ENCODE peak calls at places on chromosomes 12 and 14, in five cellular contexts. One of them, this sample, is unnamed.

GRCh38 chr12:76032043-76032981 is 736 bp upstream of the PHLDA1 start:
- DNase-seq in AG10803: peak
- DNase-seq in body of pancreas: peak
- DNase-seq in fibroblast of villous mesenchyme: peak
- DNase-seq in IMR-90: peak
- DNase-seq in this sample: peak

GRCh38 chr12:123028475-123028874 is 48.0 kb downstream of the ARL6IP4 start:
- DNase-seq in AG10803: no peak
- DNase-seq in body of pancreas: no peak
- DNase-seq in fibroblast of villous mesenchyme: no peak
- DNase-seq in IMR-90: no peak
- DNase-seq in this sample: no peak

GRCh38 chr12:79715308-79715707 is 24.5 kb upstream of the PAWR start:
- DNase-seq in AG10803: no peak
- DNase-seq in body of pancreas: no peak
- DNase-seq in fibroblast of villous mesenchyme: no peak
- DNase-seq in IMR-90: no peak
- DNase-seq in this sample: no peak

GRCh38 chr12:99029502-99030271 is 384.6 kb downstream of the APAF1 start:
- DNase-seq in AG10803: no peak
- DNase-seq in body of pancreas: peak
- DNase-seq in fibroblast of villous mesenchyme: no peak
- DNase-seq in IMR-90: no peak
- DNase-seq in this sample: no peak

GRCh38 chr14:59022144-59022543 is 166.3 kb upstream of the DAAM1 start:
- DNase-seq in AG10803: no peak
- DNase-seq in body of pancreas: no peak
- DNase-seq in fibroblast of villous mesenchyme: no peak
- DNase-seq in IMR-90: no peak
- DNase-seq in this sample: no peak

GRCh38 chr14:78029471-78030372 is 140.5 kb upstream of the NRXN3 start:
- DNase-seq in AG10803: no peak
- DNase-seq in body of pancreas: no peak
- DNase-seq in fibroblast of villous mesenchyme: no peak
- DNase-seq in IMR-90: no peak
- DNase-seq in this sample: no peak

GRCh38 chr12:1488908-1489381 is 105.4 kb downstream of the FBXL14 start:
- DNase-seq in AG10803: peak
- DNase-seq in body of pancreas: no peak
- DNase-seq in fibroblast of villous mesenchyme: peak
- DNase-seq in IMR-90: peak
- DNase-seq in this sample: peak

GRCh38 chr12:52906049-52906645 is 1.3 kb upstream of the KRT8 start:
- DNase-seq in AG10803: no peak
- DNase-seq in body of pancreas: no peak
- DNase-seq in fibroblast of villous mesenchyme: no peak
- DNase-seq in IMR-90: no peak
- DNase-seq in this sample: no peak

GRCh38 chr12:108341356-108341755 is 2.2 kb upstream of the CMKLR1 start:
- DNase-seq in AG10803: no peak
- DNase-seq in body of pancreas: no peak
- DNase-seq in fibroblast of villous mesenchyme: no peak
- DNase-seq in IMR-90: no peak
- DNase-seq in this sample: no peak

GRCh38 chr12:110746550-110746949 is 3.9 kb upstream of the PPP1CC start:
- DNase-seq in AG10803: no peak
- DNase-seq in body of pancreas: no peak
- DNase-seq in fibroblast of villous mesenchyme: no peak
- DNase-seq in IMR-90: no peak
- DNase-seq in this sample: no peak

GRCh38 chr12:96235497-96235826 is 41.3 kb downstream of the ELK3 start:
- DNase-seq in AG10803: no peak
- DNase-seq in body of pancreas: no peak
- DNase-seq in fibroblast of villous mesenchyme: no peak
- DNase-seq in IMR-90: no peak
- DNase-seq in this sample: no peak

GRCh38 chr12:21992823-21993222 is 51.6 kb upstream of the ABCC9 start:
- DNase-seq in AG10803: no peak
- DNase-seq in body of pancreas: no peak
- DNase-seq in fibroblast of villous mesenchyme: peak
- DNase-seq in IMR-90: no peak
- DNase-seq in this sample: no peak

GRCh38 chr12:92107094-92107493 is 38.6 kb downstream of the BTG1 start:
- DNase-seq in AG10803: no peak
- DNase-seq in body of pancreas: no peak
- DNase-seq in fibroblast of villous mesenchyme: no peak
- DNase-seq in IMR-90: no peak
- DNase-seq in this sample: no peak

GRCh38 chr14:56187736-56188135 is 69.5 kb downstream of the PELI2 start:
- DNase-seq in AG10803: no peak
- DNase-seq in body of pancreas: no peak
- DNase-seq in fibroblast of villous mesenchyme: no peak
- DNase-seq in IMR-90: no peak
- DNase-seq in this sample: no peak

GRCh38 chr12:63313139-63313538 is 162.1 kb upstream of the AVPR1A start:
- DNase-seq in AG10803: no peak
- DNase-seq in body of pancreas: no peak
- DNase-seq in fibroblast of villous mesenchyme: no peak
- DNase-seq in IMR-90: no peak
- DNase-seq in this sample: no peak

GRCh38 chr14:92615451-92615850 is 101.9 kb downstream of the RIN3 start:
- DNase-seq in AG10803: no peak
- DNase-seq in body of pancreas: no peak
- DNase-seq in fibroblast of villous mesenchyme: no peak
- DNase-seq in IMR-90: no peak
- DNase-seq in this sample: no peak

GRCh38 chr14:50820786-50821185 is 10.2 kb downstream of the NIN start:
- DNase-seq in AG10803: no peak
- DNase-seq in body of pancreas: no peak
- DNase-seq in fibroblast of villous mesenchyme: no peak
- DNase-seq in IMR-90: no peak
- DNase-seq in this sample: no peak

GRCh38 chr14:71942904-71943694 is 10.9 kb downstream of the RGS6 start:
- DNase-seq in AG10803: no peak
- DNase-seq in body of pancreas: no peak
- DNase-seq in fibroblast of villous mesenchyme: no peak
- DNase-seq in IMR-90: no peak
- DNase-seq in this sample: no peak

GRCh38 chr12:3097836-3098235 is 20.7 kb downstream of the TSPAN9 start:
- DNase-seq in AG10803: no peak
- DNase-seq in body of pancreas: no peak
- DNase-seq in fibroblast of villous mesenchyme: no peak
- DNase-seq in IMR-90: no peak
- DNase-seq in this sample: no peak

GRCh38 chr12:131833896-131834641 is 5.9 kb downstream of the MMP17 start:
- DNase-seq in AG10803: no peak
- DNase-seq in body of pancreas: no peak
- DNase-seq in fibroblast of villous mesenchyme: peak
- DNase-seq in IMR-90: peak
- DNase-seq in this sample: peak

GRCh38 chr14:69459122-69459521 is 25.4 kb upstream of the PLEKHD1 start:
- DNase-seq in AG10803: no peak
- DNase-seq in body of pancreas: no peak
- DNase-seq in fibroblast of villous mesenchyme: no peak
- DNase-seq in IMR-90: no peak
- DNase-seq in this sample: no peak

GRCh38 chr14:69460093-69460701 is 24.3 kb upstream of the PLEKHD1 start:
- DNase-seq in AG10803: peak
- DNase-seq in body of pancreas: peak
- DNase-seq in fibroblast of villous mesenchyme: peak
- DNase-seq in IMR-90: peak
- DNase-seq in this sample: peak

GRCh38 chr14:69464379-69464778 is 20.1 kb upstream of the PLEKHD1 start:
- DNase-seq in AG10803: no peak
- DNase-seq in body of pancreas: no peak
- DNase-seq in fibroblast of villous mesenchyme: peak
- DNase-seq in IMR-90: peak
- DNase-seq in this sample: peak

GRCh38 chr14:69464829-69465228 is 19.7 kb upstream of the PLEKHD1 start:
- DNase-seq in AG10803: peak
- DNase-seq in body of pancreas: no peak
- DNase-seq in fibroblast of villous mesenchyme: peak
- DNase-seq in IMR-90: peak
- DNase-seq in this sample: peak
- H3K4me3 ChIP-seq in AG10803: no peak
- H3K4me3 ChIP-seq in body of pancreas: no peak
- H3K4me3 ChIP-seq in fibroblast of villous mesenchyme: no peak
- H3K4me3 ChIP-seq in IMR-90: no peak
- H3K4me3 ChIP-seq in this sample: no peak

GRCh38 chr14:105485720-105486332 is 860 bp upstream of the CRIP1 start:
- DNase-seq in AG10803: no peak
- DNase-seq in body of pancreas: peak
- DNase-seq in fibroblast of villous mesenchyme: no peak
- DNase-seq in IMR-90: no peak
- DNase-seq in this sample: no peak
- H3K4me3 ChIP-seq in AG10803: no peak
- H3K4me3 ChIP-seq in body of pancreas: no peak
- H3K4me3 ChIP-seq in fibroblast of villous mesenchyme: no peak
- H3K4me3 ChIP-seq in IMR-90: no peak
- H3K4me3 ChIP-seq in this sample: no peak

GRCh38 chr12:44847888-44848770 is 28.0 kb downstream of the NELL2 start:
- DNase-seq in AG10803: no peak
- DNase-seq in body of pancreas: no peak
- DNase-seq in fibroblast of villous mesenchyme: no peak
- DNase-seq in IMR-90: no peak
- DNase-seq in this sample: no peak
- H3K4me3 ChIP-seq in AG10803: no peak
- H3K4me3 ChIP-seq in body of pancreas: no peak
- H3K4me3 ChIP-seq in fibroblast of villous mesenchyme: no peak
- H3K4me3 ChIP-seq in IMR-90: no peak
- H3K4me3 ChIP-seq in this sample: no peak

GRCh38 chr12:42769455-42769854 is 179.9 kb upstream of the PRICKLE1 start:
- DNase-seq in AG10803: no peak
- DNase-seq in body of pancreas: no peak
- DNase-seq in fibroblast of villous mesenchyme: no peak
- DNase-seq in IMR-90: no peak
- DNase-seq in this sample: no peak
- H3K4me3 ChIP-seq in AG10803: no peak
- H3K4me3 ChIP-seq in body of pancreas: no peak
- H3K4me3 ChIP-seq in fibroblast of villous mesenchyme: no peak
- H3K4me3 ChIP-seq in IMR-90: no peak
- H3K4me3 ChIP-seq in this sample: no peak

GRCh38 chr12:25056011-25056410 is 107.1 kb upstream of the BCAT1 start:
- DNase-seq in AG10803: no peak
- DNase-seq in body of pancreas: peak
- DNase-seq in fibroblast of villous mesenchyme: no peak
- DNase-seq in IMR-90: no peak
- DNase-seq in this sample: no peak

GRCh38 chr12:25054783-25055144 is 105.9 kb upstream of the BCAT1 start:
- DNase-seq in AG10803: no peak
- DNase-seq in body of pancreas: peak
- DNase-seq in fibroblast of villous mesenchyme: no peak
- DNase-seq in IMR-90: peak
- DNase-seq in this sample: no peak

GRCh38 chr12:25053021-25053271 is 104.0 kb upstream of the BCAT1 start:
- DNase-seq in AG10803: no peak
- DNase-seq in body of pancreas: no peak
- DNase-seq in fibroblast of villous mesenchyme: no peak
- DNase-seq in IMR-90: no peak
- DNase-seq in this sample: no peak

GRCh38 chr12:25052191-25053020 is 103.5 kb upstream of the BCAT1 start:
- DNase-seq in AG10803: no peak
- DNase-seq in body of pancreas: peak
- DNase-seq in fibroblast of villous mesenchyme: no peak
- DNase-seq in IMR-90: no peak
- DNase-seq in this sample: peak

DNA sequence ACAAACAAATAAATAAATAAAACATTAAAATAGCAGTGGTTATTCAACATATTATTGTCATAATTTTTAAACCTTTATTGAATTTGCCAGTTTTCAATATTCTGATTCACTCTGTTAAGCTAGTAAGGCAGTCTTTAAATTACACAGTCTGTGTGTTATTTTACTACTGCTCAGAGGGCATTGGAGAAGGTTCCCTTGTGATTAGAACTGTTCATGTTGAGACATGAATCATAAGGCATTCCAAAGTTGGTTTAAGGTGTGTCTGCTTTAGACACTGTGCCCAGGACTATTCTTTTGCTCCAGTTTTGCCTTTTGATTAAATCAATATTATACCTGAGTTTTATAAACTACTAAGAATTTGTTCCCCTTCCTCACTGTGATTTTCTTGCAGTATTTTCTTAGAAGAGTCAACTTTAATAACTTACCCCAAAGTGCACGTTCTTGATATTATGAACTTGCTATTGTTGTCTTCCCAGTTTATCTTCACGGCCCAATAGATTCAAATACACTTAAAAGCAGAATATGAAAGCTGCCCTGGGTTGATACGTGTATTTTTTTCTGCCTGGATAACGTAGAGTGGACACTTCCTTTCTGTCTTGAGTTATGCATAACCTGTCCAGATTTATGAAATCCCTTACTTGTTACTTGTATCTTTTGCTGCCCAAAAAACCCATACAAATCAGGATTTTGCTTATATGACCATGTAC is 105.3 kb upstream of the BCAT1 start:
- DNase-seq in AG10803: no peak
- DNase-seq in body of pancreas: no peak
- DNase-seq in fibroblast of villous mesenchyme: no peak
- DNase-seq in IMR-90: no peak
- DNase-seq in this sample: no peak
- H3K4me3 ChIP-seq in AG10803: no peak
- H3K4me3 ChIP-seq in body of pancreas: peak
- H3K4me3 ChIP-seq in fibroblast of villous mesenchyme: no peak
- H3K4me3 ChIP-seq in IMR-90: no peak
- H3K4me3 ChIP-seq in this sample: no peak

GRCh38 chr12:120086801-120087621 is 29.5 kb downstream of the RAB35 start:
- DNase-seq in AG10803: peak
- DNase-seq in body of pancreas: peak
- DNase-seq in fibroblast of villous mesenchyme: peak
- DNase-seq in IMR-90: peak
- DNase-seq in this sample: peak
- H3K4me3 ChIP-seq in AG10803: peak
- H3K4me3 ChIP-seq in body of pancreas: no peak
- H3K4me3 ChIP-seq in fibroblast of villous mesenchyme: peak
- H3K4me3 ChIP-seq in IMR-90: peak
- H3K4me3 ChIP-seq in this sample: peak

GRCh38 chr12:68240079-68240478 is 13.3 kb downstream of the IL22 start:
- DNase-seq in AG10803: peak
- DNase-seq in body of pancreas: peak
- DNase-seq in fibroblast of villous mesenchyme: peak
- DNase-seq in IMR-90: peak
- DNase-seq in this sample: peak

GRCh38 chr12:68237068-68237467 is 11.5 kb upstream of the IL26 start:
- DNase-seq in AG10803: no peak
- DNase-seq in body of pancreas: no peak
- DNase-seq in fibroblast of villous mesenchyme: no peak
- DNase-seq in IMR-90: no peak
- DNase-seq in this sample: no peak

GRCh38 chr12:68237523-68238070 is 12.0 kb upstream of the IL26 start:
- DNase-seq in AG10803: peak
- DNase-seq in body of pancreas: no peak
- DNase-seq in fibroblast of villous mesenchyme: no peak
- DNase-seq in IMR-90: peak
- DNase-seq in this sample: no peak

GRCh38 chr12:68240975-68241374 is 12.4 kb downstream of the IL22 start:
- DNase-seq in AG10803: peak
- DNase-seq in body of pancreas: no peak
- DNase-seq in fibroblast of villous mesenchyme: peak
- DNase-seq in IMR-90: peak
- DNase-seq in this sample: no peak

GRCh38 chr12:68239309-68239708 is 13.7 kb upstream of the IL26 start:
- DNase-seq in AG10803: no peak
- DNase-seq in body of pancreas: no peak
- DNase-seq in fibroblast of villous mesenchyme: no peak
- DNase-seq in IMR-90: no peak
- DNase-seq in this sample: no peak
- H3K4me3 ChIP-seq in AG10803: no peak
- H3K4me3 ChIP-seq in body of pancreas: no peak
- H3K4me3 ChIP-seq in fibroblast of villous mesenchyme: no peak
- H3K4me3 ChIP-seq in IMR-90: no peak
- H3K4me3 ChIP-seq in this sample: no peak